ENCODE peak calls at places on chromosomes 2 and 18, in eight cellular contexts. Y, T, Q, E, Z, J, K and A are unnamed samples.
A peak's percentile ranks its signal among the peaks of the same experiment; 100 is the strongest.

GRCh38 chr2:148939271-148939670 is 64.2 kb downstream of the KIF5C start:
- DNase-seq in E (no peak), Y (no peak), T (no peak), Q (no peak), K (no peak), Z (no peak), J (no peak), A (no peak)

GRCh38 chr2:237704476-237705224 is 77.3 kb downstream of the LRRFIP1 start:
- DNase-seq in Y (no peak), T (no peak), E (peak; percentile 62), K (no peak), J (no peak), Z (peak; percentile 47), Q (peak; percentile 77), A (peak; percentile 76)

GRCh38 chr2:113966832-113967231 is 76.9 kb downstream of the ACTR3 start:
- DNase-seq in T (no peak), E (peak; percentile 32), Q (peak; percentile 28), J (no peak), Z (peak; percentile 66), K (peak; percentile 85), Y (no peak), A (no peak)

GRCh38 chr18:59123588-59124369 is 15.9 kb upstream of the SEC11C start:
- DNase-seq in K (no peak), J (no peak), Q (peak; percentile 97), E (peak; percentile 96), Y (peak; percentile 51), Z (peak; percentile 62), T (peak; percentile 28), A (peak; percentile 59)

GRCh38 chr2:150063432-150063889 is 424.0 kb downstream of the RND3 start:
- DNase-seq in J (no peak), T (no peak), Z (peak; percentile 75), E (peak; percentile 86), K (no peak), Q (peak; percentile 86), Y (no peak), A (peak; percentile 17)

GRCh38 chr2:163595033-163595432 is 140.8 kb downstream of the FIGN start:
- DNase-seq in Z (no peak), J (no peak), E (no peak), Y (no peak), T (no peak), Q (peak; percentile 61), K (no peak), A (no peak)

GRCh38 chr2:172906401-172906811 is 169.2 kb upstream of the MAP3K20 start:
- DNase-seq in J (no peak), Q (no peak), Y (no peak), T (no peak), E (no peak), K (no peak), Z (no peak), A (no peak)

GRCh38 chr2:196341318-196341841 is 170.0 kb upstream of the STK17B start:
- DNase-seq in Y (no peak), J (no peak), E (no peak), T (no peak), Z (no peak), Q (no peak), K (no peak), A (no peak)

GRCh38 chr2:216189410-216189809 is 80.3 kb downstream of the XRCC5 start:
- DNase-seq in Z (no peak), Y (no peak), T (no peak), K (no peak), J (no peak), Q (peak; percentile 67), E (peak; percentile 27), A (no peak)

GRCh38 chr2:72148975-72149555 is 1.4 kb upstream of the CYP26B1 start:
- DNase-seq in K (no peak), Z (peak; percentile 22), Q (peak; percentile 40), E (peak; percentile 16), T (no peak), J (no peak), Y (no peak), A (no peak)

GRCh38 chr2:108909275-108909823 is 79.7 kb downstream of the EDAR start:
- DNase-seq in E (no peak), J (no peak), T (no peak), Y (no peak), Z (no peak), Q (no peak), K (no peak), A (no peak)

GRCh38 chr2:222959358-222959757 is 92.6 kb upstream of the KCNE4 start:
- DNase-seq in T (peak; percentile 40), K (peak; percentile 45), J (no peak), Q (peak; percentile 92), E (peak; percentile 61), Z (peak; percentile 82), Y (peak; percentile 68), A (peak; percentile 83)
- TF ChIP-seq CTCF in T (no peak), K (peak; percentile 47), J (peak; percentile 14), Q (peak; percentile 39), E (peak; percentile 58), Z (peak; percentile 57), Y (peak; percentile 70), A (peak; percentile 50)

GRCh38 chr2:235498556-235499305 is 4.9 kb downstream of the AGAP1 start:
- DNase-seq in Z (no peak), Y (no peak), K (no peak), E (peak; percentile 44), J (no peak), Q (peak; percentile 56), T (no peak), A (peak; percentile 17)
- TF ChIP-seq CTCF in Z (no peak), Y (no peak), K (peak; percentile 42), E (peak; percentile 17), J (peak; percentile 20), Q (no peak), T (peak; percentile 24), A (no peak)

DNA sequence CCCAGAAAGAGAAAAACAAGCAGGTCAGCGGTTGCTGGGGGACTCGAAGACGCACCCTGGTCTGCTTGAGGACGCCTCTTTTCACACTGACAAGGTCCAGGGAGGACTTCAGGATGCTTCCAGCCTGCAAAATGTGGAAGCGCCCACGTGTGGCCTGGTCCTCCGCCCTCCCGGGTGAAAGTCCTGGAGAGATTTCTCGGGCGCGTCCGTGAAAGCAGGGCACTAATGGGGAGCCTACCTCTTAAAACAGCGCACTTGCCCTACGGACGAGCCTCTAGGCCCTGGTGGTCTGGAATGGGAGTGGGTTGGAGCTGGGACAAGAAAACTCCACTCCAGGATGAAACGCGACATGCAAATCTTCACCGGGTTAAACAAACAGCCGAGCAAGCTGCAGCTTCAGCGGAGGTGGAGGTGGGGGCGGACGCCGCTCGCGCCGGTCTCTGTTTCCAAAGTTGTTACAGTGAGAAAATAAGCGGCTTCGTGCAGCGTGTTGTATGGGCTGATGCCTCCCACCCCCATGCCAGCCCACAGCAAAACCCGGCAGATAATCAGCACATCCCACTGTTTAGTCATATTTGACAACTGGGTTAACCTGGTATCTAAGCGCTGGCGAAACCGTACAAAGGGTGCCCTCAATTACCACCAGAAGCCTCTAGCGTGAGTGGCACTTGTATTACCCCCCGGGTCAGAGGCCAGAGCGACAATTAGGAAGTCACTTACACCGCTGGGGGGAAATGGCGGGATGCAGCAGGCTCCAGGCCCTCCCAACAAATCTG is 1.1 kb upstream of the SP9 start:
- DNase-seq in Z (no peak), Y (no peak), E (no peak), T (no peak), Q (no peak), J (no peak), K (no peak), A (no peak)
- TF ChIP-seq CTCF in Z (no peak), Y (no peak), E (no peak), T (no peak), Q (no peak), J (no peak), K (no peak), A (no peak)

GRCh38 chr18:50126466-50126865 is 68.5 kb downstream of the MYO5B start:
- DNase-seq in E (peak; percentile 5), Q (no peak), K (no peak), Z (no peak), Y (no peak), T (no peak), J (no peak), A (no peak)
- TF ChIP-seq CTCF in E (no peak), Q (no peak), K (no peak), Z (no peak), Y (no peak), T (no peak), J (no peak), A (no peak)